ENCODE peak calls at places on chromosomes 5 and 9, in eight cellular contexts. One of them, this sample, is unnamed.

GRCh38 chr5:143536364-143536763 is 132.9 kb upstream of the NR3C1 start:
- DNase-seq in mucosa of gallbladder: no peak
- DNase-seq in psoas muscle: peak
- DNase-seq in nucleus accumbens: no peak
- DNase-seq in activated CD4-positive, alpha-beta T cell treated with anti-CD3 and anti-CD28 coated beads, Interleukin-2, amount 50 U/mL, for 48 hours: no peak
- DNase-seq in OCI-M1: no peak
- DNase-seq in body of pancreas: peak
- DNase-seq in HuH-7: no peak
- DNase-seq in this sample: peak

GRCh38 chr5:132283423-132284043 is 10.7 kb upstream of the SLC22A4 start:
- DNase-seq in mucosa of gallbladder: no peak
- DNase-seq in psoas muscle: no peak
- DNase-seq in nucleus accumbens: no peak
- DNase-seq in activated CD4-positive, alpha-beta T cell treated with anti-CD3 and anti-CD28 coated beads, Interleukin-2, amount 50 U/mL, for 48 hours: no peak
- DNase-seq in OCI-M1: peak
- DNase-seq in body of pancreas: peak
- DNase-seq in HuH-7: peak
- DNase-seq in this sample: no peak

GRCh38 chr5:163089926-163090325 is 347.5 kb upstream of the CCNG1 start:
- DNase-seq in mucosa of gallbladder: no peak
- DNase-seq in psoas muscle: no peak
- DNase-seq in nucleus accumbens: no peak
- DNase-seq in activated CD4-positive, alpha-beta T cell treated with anti-CD3 and anti-CD28 coated beads, Interleukin-2, amount 50 U/mL, for 48 hours: no peak
- DNase-seq in OCI-M1: no peak
- DNase-seq in body of pancreas: no peak
- DNase-seq in HuH-7: no peak
- DNase-seq in this sample: no peak

GRCh38 chr5:168818586-168818985 is 239.4 kb upstream of the PANK3 start:
- DNase-seq in mucosa of gallbladder: no peak
- DNase-seq in psoas muscle: no peak
- DNase-seq in nucleus accumbens: no peak
- DNase-seq in activated CD4-positive, alpha-beta T cell treated with anti-CD3 and anti-CD28 coated beads, Interleukin-2, amount 50 U/mL, for 48 hours: no peak
- DNase-seq in OCI-M1: no peak
- DNase-seq in body of pancreas: no peak
- DNase-seq in HuH-7: no peak
- DNase-seq in this sample: no peak

GRCh38 chr5:170783498-170784247 is at the start of gene GABRP:
- DNase-seq in mucosa of gallbladder: no peak
- DNase-seq in psoas muscle: no peak
- DNase-seq in nucleus accumbens: no peak
- DNase-seq in activated CD4-positive, alpha-beta T cell treated with anti-CD3 and anti-CD28 coated beads, Interleukin-2, amount 50 U/mL, for 48 hours: no peak
- DNase-seq in OCI-M1: no peak
- DNase-seq in body of pancreas: no peak
- DNase-seq in HuH-7: no peak
- DNase-seq in this sample: no peak

GRCh38 chr9:122389799-122390481 is 19.1 kb downstream of the PTGS1 start:
- DNase-seq in mucosa of gallbladder: no peak
- DNase-seq in psoas muscle: no peak
- DNase-seq in nucleus accumbens: no peak
- DNase-seq in activated CD4-positive, alpha-beta T cell treated with anti-CD3 and anti-CD28 coated beads, Interleukin-2, amount 50 U/mL, for 48 hours: no peak
- DNase-seq in OCI-M1: peak
- DNase-seq in body of pancreas: no peak
- DNase-seq in HuH-7: no peak
- DNase-seq in this sample: no peak

GRCh38 chr9:137491735-137492432 is 32.8 kb upstream of the NSMF start:
- DNase-seq in mucosa of gallbladder: no peak
- DNase-seq in psoas muscle: no peak
- DNase-seq in nucleus accumbens: no peak
- DNase-seq in activated CD4-positive, alpha-beta T cell treated with anti-CD3 and anti-CD28 coated beads, Interleukin-2, amount 50 U/mL, for 48 hours: no peak
- DNase-seq in OCI-M1: peak
- DNase-seq in body of pancreas: no peak
- DNase-seq in HuH-7: no peak
- DNase-seq in this sample: no peak

GRCh38 chr9:129624168-129624759 is 1.7 kb upstream of the NTMT1 start:
- DNase-seq in mucosa of gallbladder: no peak
- DNase-seq in psoas muscle: peak
- DNase-seq in nucleus accumbens: no peak
- DNase-seq in activated CD4-positive, alpha-beta T cell treated with anti-CD3 and anti-CD28 coated beads, Interleukin-2, amount 50 U/mL, for 48 hours: peak
- DNase-seq in OCI-M1: peak
- DNase-seq in body of pancreas: peak
- DNase-seq in HuH-7: peak
- DNase-seq in this sample: peak

GRCh38 chr9:121484659-121485446 is 14.8 kb downstream of the GGTA1 start:
- DNase-seq in mucosa of gallbladder: no peak
- DNase-seq in psoas muscle: no peak
- DNase-seq in nucleus accumbens: no peak
- DNase-seq in activated CD4-positive, alpha-beta T cell treated with anti-CD3 and anti-CD28 coated beads, Interleukin-2, amount 50 U/mL, for 48 hours: no peak
- DNase-seq in OCI-M1: no peak
- DNase-seq in body of pancreas: no peak
- DNase-seq in HuH-7: no peak
- DNase-seq in this sample: no peak

GRCh38 chr5:93585054-93585751 is 2.2 kb downstream of the NR2F1 start:
- DNase-seq in mucosa of gallbladder: no peak
- DNase-seq in psoas muscle: no peak
- DNase-seq in nucleus accumbens: no peak
- DNase-seq in activated CD4-positive, alpha-beta T cell treated with anti-CD3 and anti-CD28 coated beads, Interleukin-2, amount 50 U/mL, for 48 hours: no peak
- DNase-seq in OCI-M1: peak
- DNase-seq in body of pancreas: peak
- DNase-seq in HuH-7: peak
- DNase-seq in this sample: peak

GRCh38 chr9:81522721-81523551 is 166.4 kb downstream of the TLE1 start:
- DNase-seq in mucosa of gallbladder: peak
- DNase-seq in psoas muscle: no peak
- DNase-seq in nucleus accumbens: no peak
- DNase-seq in activated CD4-positive, alpha-beta T cell treated with anti-CD3 and anti-CD28 coated beads, Interleukin-2, amount 50 U/mL, for 48 hours: no peak
- DNase-seq in OCI-M1: peak
- DNase-seq in body of pancreas: peak
- DNase-seq in HuH-7: peak
- DNase-seq in this sample: peak

GRCh38 chr9:31259824-31260223 is 1124.6 kb upstream of the ACO1 start:
- DNase-seq in mucosa of gallbladder: no peak
- DNase-seq in psoas muscle: no peak
- DNase-seq in nucleus accumbens: no peak
- DNase-seq in activated CD4-positive, alpha-beta T cell treated with anti-CD3 and anti-CD28 coated beads, Interleukin-2, amount 50 U/mL, for 48 hours: no peak
- DNase-seq in OCI-M1: no peak
- DNase-seq in body of pancreas: no peak
- DNase-seq in HuH-7: no peak
- DNase-seq in this sample: no peak

GRCh38 chr5:177309351-177310191 is 2.1 kb downstream of the MXD3 start:
- DNase-seq in mucosa of gallbladder: peak
- DNase-seq in psoas muscle: peak
- DNase-seq in nucleus accumbens: no peak
- DNase-seq in activated CD4-positive, alpha-beta T cell treated with anti-CD3 and anti-CD28 coated beads, Interleukin-2, amount 50 U/mL, for 48 hours: peak
- DNase-seq in OCI-M1: peak
- DNase-seq in body of pancreas: peak
- DNase-seq in HuH-7: peak
- DNase-seq in this sample: peak

GRCh38 chr5:78908173-78908901 is 76.8 kb downstream of the ARSB start:
- DNase-seq in mucosa of gallbladder: peak
- DNase-seq in psoas muscle: peak
- DNase-seq in nucleus accumbens: no peak
- DNase-seq in activated CD4-positive, alpha-beta T cell treated with anti-CD3 and anti-CD28 coated beads, Interleukin-2, amount 50 U/mL, for 48 hours: no peak
- DNase-seq in OCI-M1: peak
- DNase-seq in body of pancreas: peak
- DNase-seq in HuH-7: peak
- DNase-seq in this sample: peak

GRCh38 chr9:37163299-37163698 is 42.9 kb downstream of the ZCCHC7 start:
- DNase-seq in mucosa of gallbladder: no peak
- DNase-seq in psoas muscle: no peak
- DNase-seq in nucleus accumbens: no peak
- DNase-seq in activated CD4-positive, alpha-beta T cell treated with anti-CD3 and anti-CD28 coated beads, Interleukin-2, amount 50 U/mL, for 48 hours: no peak
- DNase-seq in OCI-M1: no peak
- DNase-seq in body of pancreas: no peak
- DNase-seq in HuH-7: no peak
- DNase-seq in this sample: no peak

GRCh38 chr5:150138551-150139265 is 16.9 kb downstream of the PDGFRB start:
- DNase-seq in mucosa of gallbladder: peak
- DNase-seq in psoas muscle: peak
- DNase-seq in nucleus accumbens: no peak
- DNase-seq in activated CD4-positive, alpha-beta T cell treated with anti-CD3 and anti-CD28 coated beads, Interleukin-2, amount 50 U/mL, for 48 hours: no peak
- DNase-seq in OCI-M1: no peak
- DNase-seq in body of pancreas: peak
- DNase-seq in HuH-7: peak
- DNase-seq in this sample: peak

GRCh38 chr5:138659121-138659520 is 83.9 kb upstream of the HSPA9 start:
- DNase-seq in mucosa of gallbladder: no peak
- DNase-seq in psoas muscle: no peak
- DNase-seq in nucleus accumbens: no peak
- DNase-seq in activated CD4-positive, alpha-beta T cell treated with anti-CD3 and anti-CD28 coated beads, Interleukin-2, amount 50 U/mL, for 48 hours: no peak
- DNase-seq in OCI-M1: no peak
- DNase-seq in body of pancreas: no peak
- DNase-seq in HuH-7: no peak
- DNase-seq in this sample: no peak

GRCh38 chr9:93184439-93185221 is 691 bp downstream of the WNK2 start:
- DNase-seq in mucosa of gallbladder: no peak
- DNase-seq in psoas muscle: no peak
- DNase-seq in nucleus accumbens: no peak
- DNase-seq in activated CD4-positive, alpha-beta T cell treated with anti-CD3 and anti-CD28 coated beads, Interleukin-2, amount 50 U/mL, for 48 hours: peak
- DNase-seq in OCI-M1: no peak
- DNase-seq in body of pancreas: peak
- DNase-seq in HuH-7: peak
- DNase-seq in this sample: no peak

GRCh38 chr9:75889977-75890540 is 414 bp upstream of the PCSK5 start:
- DNase-seq in mucosa of gallbladder: peak
- DNase-seq in psoas muscle: peak
- DNase-seq in nucleus accumbens: no peak
- DNase-seq in activated CD4-positive, alpha-beta T cell treated with anti-CD3 and anti-CD28 coated beads, Interleukin-2, amount 50 U/mL, for 48 hours: peak
- DNase-seq in OCI-M1: peak
- DNase-seq in body of pancreas: peak
- DNase-seq in HuH-7: peak
- DNase-seq in this sample: peak